ENCODE peak calls at places on chromosomes 12 and 14, in four cellular contexts. R, H, K and Z are unnamed samples. For H3K9me3, the result is how much of the 10 kb centered on the place peaks cover.

GRCh38 chr12:39287817-39288216 is 155.1 kb downstream of the KIF21A start:
- DNase-seq in K (no peak), R (no peak), H (no peak), Z (no peak)

GRCh38 chr14:92914087-92914656 is 8.8 kb upstream of the CHGA start:
- DNase-seq in K (peak), R (no peak), H (peak), Z (no peak)

GRCh38 chr12:65540140-65540539 is 261.7 kb downstream of the MSRB3 start:
- DNase-seq in K (no peak), R (no peak), H (no peak), Z (no peak)

GRCh38 chr12:88820012-88820411 is 239.7 kb upstream of the KITLG start:
- DNase-seq in R (no peak), H (no peak), K (no peak), Z (no peak)

GRCh38 chr12:88743946-88744685 is 163.8 kb upstream of the KITLG start:
- DNase-seq in K (no peak), R (no peak), H (no peak), Z (no peak)

GRCh38 chr12:121005346-121005815 is 10.9 kb downstream of the C12orf43 start:
- DNase-seq in K (peak), H (peak), R (peak), Z (peak)

GRCh38 chr14:100386121-100386520 is 63.0 kb downstream of the SLC25A47 start:
- DNase-seq in R (no peak), K (no peak), H (no peak), Z (no peak)

GRCh38 chr12:53068811-53069585 is 10.2 kb downstream of the SPRYD3 start:
- DNase-seq in R (no peak), K (no peak), H (no peak), Z (no peak)

GRCh38 chr14:95713596-95714371 is at the start of gene TCL1A:
- DNase-seq in H (peak), R (no peak), K (no peak), Z (no peak)

GRCh38 chr14:40911161-40911560 is 695.5 kb upstream of the LRFN5 start:
- DNase-seq in R (no peak), H (no peak), K (no peak), Z (no peak)

GRCh38 chr14:52862652-52863338 is 71.4 kb upstream of the GNPNAT1 start:
- DNase-seq in H (no peak), R (no peak), K (no peak), Z (no peak)

GRCh38 chr12:113459981-113460380 is 11.7 kb downstream of the LHX5 start:
- DNase-seq in H (no peak), K (no peak), R (no peak), Z (no peak)

GRCh38 chr14:103879570-103880333 is 32.4 kb upstream of the PPP1R13B start:
- DNase-seq in K (peak), H (peak), R (no peak), Z (no peak)

GRCh38 chr14:73764881-73765280 is 50.7 kb upstream of the PNMA1 start:
- DNase-seq in H (no peak), R (no peak), K (no peak), Z (no peak)

GRCh38 chr14:96536807-96537206 is 34.6 kb downstream of the PAPOLA start:
- DNase-seq in R (no peak), H (no peak), K (no peak), Z (no peak)

GRCh38 chr14:101072531-101072930 is 169.0 kb upstream of the RTL1 start:
- DNase-seq in R (no peak), H (no peak), K (no peak), Z (no peak)

GRCh38 chr12:116459011-116459410 is 100.2 kb upstream of the MAP1LC3B2 start:
- DNase-seq in K (no peak), R (no peak), H (no peak), Z (no peak)

GRCh38 chr12:93802293-93802692 is 125.1 kb downstream of the CRADD start:
- DNase-seq in H (no peak), K (no peak), R (no peak), Z (no peak)

GRCh38 chr12:113766133-113766879 is 199.8 kb downstream of the RBM19 start:
- DNase-seq in H (no peak), R (no peak), K (peak), Z (no peak)

GRCh38 chr14:105045710-105046326 is 19.4 kb downstream of the GPR132 start:
- DNase-seq in K (peak), R (peak), H (peak), Z (no peak)

GRCh38 chr14:99601301-99601945 is 2.6 kb downstream of the CCDC85C start:
- DNase-seq in K (peak), R (no peak), H (no peak), Z (no peak)

GRCh38 chr14:61603736-61604135 is 91.6 kb upstream of the HIF1A start:
- DNase-seq in R (no peak), H (no peak), K (no peak), Z (no peak)

GRCh38 chr14:54737132-54737711 is 165.4 kb downstream of the GCH1 start:
- DNase-seq in H (peak), R (no peak), K (no peak), Z (no peak)

GRCh38 chr12:121190523-121191031 is 19.4 kb upstream of the P2RX4 start:
- DNase-seq in H (no peak), R (no peak), K (no peak), Z (no peak)

GRCh38 chr14:87152701-87153100 is 840.3 kb downstream of the GALC start:
- DNase-seq in K (no peak), R (no peak), H (no peak), Z (no peak)

DNA sequence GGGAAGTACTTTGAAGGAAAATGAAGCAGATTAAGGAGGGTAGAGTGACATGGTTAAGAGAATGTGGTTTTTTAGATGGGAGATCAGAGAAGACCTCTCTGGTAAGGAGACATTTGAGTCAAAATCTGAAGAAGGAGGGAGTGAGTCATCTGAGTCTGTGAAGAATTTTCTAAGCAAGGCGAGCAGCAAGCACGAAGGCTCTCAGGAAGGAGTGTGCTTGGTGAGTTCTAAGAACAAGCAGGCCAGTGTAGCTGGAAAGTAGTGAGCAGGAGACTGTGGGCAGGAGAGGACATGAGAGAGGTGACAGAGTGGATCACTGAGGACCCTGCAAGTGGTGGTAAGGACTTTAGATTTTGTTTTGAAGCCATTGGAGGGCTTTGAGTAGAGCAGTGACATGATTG is 76.3 kb upstream of the FUT8 start:
- DNase-seq in H (no peak), R (no peak), K (no peak), Z (no peak)
- TF ChIP-seq SIN3A in H (no peak), R (no peak), K (no peak), Z (no peak)

GRCh38 chr12:54228471-54228870 is 39.7 kb upstream of the SMUG1 start:
- DNase-seq in K (no peak), H (no peak), R (no peak), Z (no peak)

GRCh38 chr12:54231236-54231635 is 42.5 kb upstream of the SMUG1 start:
- DNase-seq in H (no peak), K (no peak), R (no peak), Z (no peak)

GRCh38 chr12:54227376-54227775 is 38.6 kb upstream of the SMUG1 start:
- DNase-seq in K (no peak), H (peak), R (no peak), Z (no peak)

GRCh38 chr12:54230555-54230954 is 41.8 kb upstream of the SMUG1 start:
- DNase-seq in K (no peak), H (no peak), R (no peak), Z (no peak)

DNA sequence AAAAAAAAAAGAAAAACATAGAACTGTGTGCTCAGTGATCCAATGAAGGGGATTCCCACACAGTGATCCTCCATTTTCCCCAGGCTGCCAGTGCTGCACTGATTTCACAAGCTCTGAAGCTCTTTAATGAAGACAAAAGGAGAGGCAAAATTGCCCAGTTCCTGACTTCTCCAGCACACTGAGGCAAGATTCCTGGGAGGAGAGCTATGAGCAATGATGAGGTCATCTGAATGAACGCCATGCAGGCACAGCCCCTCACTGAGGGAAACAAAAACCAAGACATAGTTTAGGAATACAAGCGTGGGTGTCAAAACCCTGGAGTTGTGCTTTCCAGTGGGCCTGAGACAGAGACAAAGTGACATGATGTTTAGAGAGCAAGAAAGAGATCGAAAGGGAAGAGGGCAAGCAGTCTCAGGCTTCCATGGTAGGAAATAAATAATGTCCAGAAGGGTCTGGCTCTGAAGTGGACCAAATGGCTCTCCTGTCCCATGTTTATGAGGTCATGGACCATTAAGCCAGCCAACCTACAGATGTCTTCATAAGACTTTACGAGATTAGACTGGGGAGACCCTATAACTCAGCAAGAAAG is 40.9 kb upstream of the SMUG1 start:
- DNase-seq in H (no peak), K (no peak), R (peak), Z (no peak)
- TF ChIP-seq TCF7L2 in H (no peak), K (no peak), R (no peak), Z (no peak)

GRCh38 chr12:34400423-34400881 is 378.2 kb downstream of the ALG10 start:
- DNase-seq in H (peak), K (no peak), R (no peak), Z (no peak)

GRCh38 chr12:34399631-34400422 is 377.5 kb downstream of the ALG10 start:
- DNase-seq in K (no peak), R (no peak), H (peak), Z (no peak)

GRCh38 chr12:34402228-34402898 is 380.1 kb downstream of the ALG10 start:
- DNase-seq in R (no peak), K (no peak), H (peak), Z (no peak)

GRCh38 chr12:34401659-34402227 is 379.4 kb downstream of the ALG10 start:
- DNase-seq in H (peak), R (no peak), K (no peak), Z (no peak)

DNA sequence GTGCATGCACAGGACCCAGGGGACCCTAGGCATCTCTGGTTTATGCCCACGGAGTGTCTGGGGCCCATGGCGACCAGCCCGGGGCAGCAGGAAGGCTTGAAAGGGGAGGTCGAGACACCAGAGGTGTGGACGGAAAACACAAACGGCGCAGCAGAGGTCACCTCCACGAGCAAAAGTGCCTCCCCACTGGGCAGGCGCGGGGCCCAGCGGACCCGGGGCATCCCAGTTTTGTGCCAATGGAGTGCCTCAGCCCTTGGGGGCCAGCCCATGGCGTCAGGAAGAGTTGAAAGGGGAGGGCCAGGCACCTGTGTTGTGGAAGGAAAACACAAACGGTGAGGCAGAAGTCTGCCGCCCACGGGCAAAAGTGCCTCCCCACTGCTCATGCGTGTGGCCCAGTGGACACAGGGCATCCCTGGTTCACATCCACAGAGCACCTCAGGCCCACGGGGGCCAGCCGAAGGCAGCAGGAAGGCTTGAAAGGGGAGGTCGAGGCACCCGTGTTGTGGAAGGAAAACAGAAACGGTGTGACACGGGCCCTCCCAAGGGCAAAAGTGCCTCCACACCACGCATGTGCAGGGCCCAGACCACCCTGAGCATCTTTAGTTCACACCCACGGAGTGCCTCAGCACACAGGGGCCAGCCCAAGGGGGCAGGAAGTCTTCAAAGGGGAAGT is 378.8 kb downstream of the ALG10 start:
- DNase-seq in K (no peak), R (no peak), H (peak), Z (no peak)
- H3K9me3 ChIP-seq in K (under half), R (under half), H (under half), Z (under half)

DNA sequence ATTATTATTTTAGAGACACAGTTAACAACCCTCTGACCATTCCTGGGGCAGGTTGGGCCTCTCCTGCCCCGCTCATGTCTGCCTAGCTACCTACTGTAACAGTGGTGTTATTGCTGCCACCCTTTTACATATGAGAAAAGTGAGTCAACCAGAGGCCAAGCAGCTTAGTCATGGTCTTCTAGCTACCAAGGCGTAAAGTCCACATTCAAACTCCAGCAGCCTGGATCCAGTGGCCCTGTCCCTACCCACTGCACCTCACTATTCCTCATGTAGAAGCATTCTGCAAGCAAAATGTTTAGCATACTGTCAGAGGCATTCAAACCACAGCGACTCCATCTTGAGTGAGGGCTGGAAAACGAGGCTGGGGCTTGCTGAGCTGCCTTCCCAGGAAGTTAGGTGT is 95.8 kb downstream of the SLC15A4 start:
- DNase-seq in K (peak), R (no peak), H (no peak), Z (no peak)
- TF ChIP-seq SIN3A in K (no peak), R (no peak), H (no peak), Z (no peak)

GRCh38 chr14:28630100-28630499 is 136.5 kb upstream of the FOXG1 start:
- DNase-seq in R (no peak), H (no peak), K (no peak), Z (no peak)

GRCh38 chr14:28629328-28630004 is 137.1 kb upstream of the FOXG1 start:
- DNase-seq in R (no peak), H (no peak), K (no peak), Z (no peak)

DNA sequence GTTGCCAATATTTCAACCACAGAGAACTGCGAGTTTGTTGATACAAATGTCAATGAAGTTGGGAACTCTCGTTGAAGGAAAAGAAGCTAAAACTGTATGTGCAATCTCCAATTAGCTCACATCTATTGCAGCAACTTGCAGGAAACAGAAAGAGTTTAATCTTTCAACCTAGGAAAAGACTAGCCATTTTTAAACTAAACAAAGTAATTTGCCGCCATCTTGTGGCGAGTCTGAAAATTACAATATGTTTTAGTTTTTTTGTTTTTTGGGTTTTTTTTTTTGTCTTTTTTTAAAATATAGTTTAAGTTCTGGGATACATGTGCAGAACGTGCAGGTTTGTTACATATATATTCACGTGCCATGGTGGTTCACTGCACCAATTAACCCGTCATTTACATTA is 131.2 kb upstream of the FOXG1 start:
- DNase-seq in K (peak), H (peak), R (peak), Z (no peak)
- TF ChIP-seq TCF7L2 in K (no peak), H (no peak), R (no peak), Z (no peak)

DNA sequence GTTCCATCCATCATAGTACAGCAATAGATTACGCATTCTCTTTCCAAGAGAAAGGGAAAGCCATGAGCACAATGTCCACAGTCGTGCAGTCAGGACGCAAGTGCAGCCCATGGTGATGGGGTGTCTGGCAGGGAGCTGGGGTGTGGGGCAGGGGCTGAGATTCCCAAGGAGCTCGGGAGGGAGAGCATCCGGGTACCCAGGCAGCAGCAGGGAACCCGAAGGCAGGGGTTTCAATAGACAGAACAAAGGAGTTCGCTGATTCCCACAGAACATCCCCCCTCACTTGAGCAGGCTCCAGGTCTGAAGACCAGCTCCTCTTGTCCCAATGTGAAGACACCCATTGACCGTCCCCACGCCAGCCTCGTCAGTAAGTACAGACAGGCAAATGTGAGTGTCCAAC is 13.5 kb downstream of the ANHX start:
- DNase-seq in R (no peak), K (no peak), H (no peak), Z (no peak)
- H3K9me3 ChIP-seq in R (under half), K (half or more), H (under half), Z (under half)

GRCh38 chr12:71335668-71336257 is 103.8 kb upstream of the LGR5 start:
- DNase-seq in R (no peak), H (no peak), K (no peak), Z (no peak)
- TF ChIP-seq SIN3A in R (no peak), H (no peak), K (no peak), Z (no peak)

GRCh38 chr12:123142948-123143752 is 7.7 kb downstream of the PITPNM2 start:
- DNase-seq in H (peak), R (peak), K (peak), Z (no peak)
- TF ChIP-seq TCF7L2 in H (no peak), R (no peak), K (no peak), Z (no peak)